ENCODE peak calls at places on chromosomes 13 and 19, in four cellular contexts. E is H1, B is HepG2, N is HCT116. S is an unnamed sample.

GRCh38 chr19:41563847-41564514 is 12.0 kb upstream of the CEACAM21 start:
- DNase-seq in E (no peak), N (no peak), B (no peak), S (no peak)

GRCh38 chr19:17755977-17756670 is 4.8 kb downstream of the FCHO1 start:
- DNase-seq in E (no peak), N (no peak), B (no peak), S (peak)

GRCh38 chr13:44449999-44450821 is 76.6 kb downstream of the SERP2 start:
- DNase-seq in B (peak), E (no peak), N (no peak), S (no peak)

GRCh38 chr19:35712529-35712909 is 5.3 kb upstream of the KMT2B start:
- DNase-seq in E (no peak), N (no peak), B (no peak), S (no peak)

GRCh38 chr13:44815507-44816074 is 173.7 kb downstream of the NUFIP1 start:
- DNase-seq in B (peak), E (peak), N (peak), S (no peak)

GRCh38 chr13:25943081-25943480 is 108.7 kb downstream of the SHISA2 start:
- DNase-seq in E (no peak), N (no peak), B (no peak), S (no peak)

GRCh38 chr13:67416047-67416925 is 186.2 kb upstream of the PCDH9 start:
- DNase-seq in B (peak), N (no peak), E (peak), S (no peak)

GRCh38 chr19:16023558-16023915 is 52.8 kb upstream of the TPM4 start:
- DNase-seq in E (no peak), B (no peak), N (no peak), S (no peak)

GRCh38 chr19:35936738-35937268 is 629 bp downstream of the LRFN3 start:
- DNase-seq in B (no peak), N (no peak), E (no peak), S (no peak)

GRCh38 chr19:13781547-13781946 is 7.3 kb downstream of the C19orf53 start:
- DNase-seq in E (no peak), N (peak), B (no peak), S (peak)

GRCh38 chr13:48235100-48235813 is 2.3 kb downstream of the ITM2B start:
- DNase-seq in B (no peak), N (no peak), E (no peak), S (no peak)

GRCh38 chr13:24650157-24650556 is 30.1 kb upstream of the ATP12A start:
- DNase-seq in E (no peak), B (no peak), N (no peak), S (no peak)

GRCh38 chr13:22506286-22506685 is 674.5 kb upstream of the SGCG start:
- DNase-seq in N (no peak), E (no peak), B (no peak), S (no peak)

GRCh38 chr13:46324976-46325375 is 62.1 kb downstream of the RUBCNL start:
- DNase-seq in E (no peak), B (no peak), N (no peak), S (no peak)

GRCh38 chr13:113840541-113841354 is 23.1 kb downstream of the GAS6 start:
- DNase-seq in N (no peak), B (no peak), E (no peak), S (no peak)

GRCh38 chr19:39154626-39155100 is 29.1 kb downstream of the PAK4 start:
- DNase-seq in B (no peak), N (peak), E (no peak), S (peak)

GRCh38 chr13:30864352-30865130 is 41.5 kb upstream of the MEDAG start:
- DNase-seq in E (no peak), N (no peak), B (no peak), S (no peak)

GRCh38 chr13:24233351-24233901 is 72.9 kb downstream of the SPATA13 start:
- DNase-seq in E (no peak), B (no peak), N (no peak), S (no peak)

GRCh38 chr13:39051157-39051556 is 12.9 kb downstream of the NHLRC3 start:
- DNase-seq in N (peak), E (no peak), B (peak), S (no peak)

GRCh38 chr19:17294051-17294891 is 9.0 kb downstream of the ABHD8 start:
- DNase-seq in N (no peak), B (no peak), E (no peak), S (peak)

GRCh38 chr13:31824705-31825512 is 85.6 kb downstream of the RXFP2 start:
- DNase-seq in E (no peak), B (no peak), N (no peak), S (no peak)

GRCh38 chr19:3653865-3654513 is 27.4 kb upstream of the CACTIN start:
- DNase-seq in N (no peak), B (no peak), E (no peak), S (peak)

GRCh38 chr13:26600345-26600761 is 42.9 kb downstream of the WASF3 start:
- DNase-seq in E (no peak), B (no peak), N (no peak), S (no peak)

GRCh38 chr13:75256922-75257321 is 225.0 kb downstream of the TBC1D4 start:
- DNase-seq in B (peak), E (no peak), N (no peak), S (no peak)

GRCh38 chr19:33514885-33515485 is 6.6 kb downstream of the PEPD start:
- DNase-seq in N (no peak), E (no peak), B (no peak), S (no peak)

GRCh38 chr13:51620165-51620983 is 36.1 kb downstream of the WDFY2 start:
- DNase-seq in E (no peak), B (peak), N (no peak), S (no peak)

GRCh38 chr19:55702131-55702627 is 27.2 kb downstream of the EPN1 start:
- DNase-seq in E (no peak), N (no peak), B (no peak), S (peak)

GRCh38 chr19:45901912-45902650 is at the start of gene MYPOP:
- DNase-seq in E (no peak), B (no peak), N (no peak), S (no peak)

GRCh38 chr13:109412232-109412935 is 374.0 kb downstream of the IRS2 start:
- DNase-seq in B (no peak), N (peak), E (peak), S (no peak)
- TF ChIP-seq FOSL1 in B (no peak), N (no peak), E (no peak), S (no peak)

GRCh38 chr13:73778242-73778864 is 355.9 kb downstream of the KLF12 start:
- DNase-seq in E (no peak), B (peak), N (no peak), S (no peak)
- TF ChIP-seq FOSL1 in E (no peak), B (no peak), N (no peak), S (no peak)

DNA sequence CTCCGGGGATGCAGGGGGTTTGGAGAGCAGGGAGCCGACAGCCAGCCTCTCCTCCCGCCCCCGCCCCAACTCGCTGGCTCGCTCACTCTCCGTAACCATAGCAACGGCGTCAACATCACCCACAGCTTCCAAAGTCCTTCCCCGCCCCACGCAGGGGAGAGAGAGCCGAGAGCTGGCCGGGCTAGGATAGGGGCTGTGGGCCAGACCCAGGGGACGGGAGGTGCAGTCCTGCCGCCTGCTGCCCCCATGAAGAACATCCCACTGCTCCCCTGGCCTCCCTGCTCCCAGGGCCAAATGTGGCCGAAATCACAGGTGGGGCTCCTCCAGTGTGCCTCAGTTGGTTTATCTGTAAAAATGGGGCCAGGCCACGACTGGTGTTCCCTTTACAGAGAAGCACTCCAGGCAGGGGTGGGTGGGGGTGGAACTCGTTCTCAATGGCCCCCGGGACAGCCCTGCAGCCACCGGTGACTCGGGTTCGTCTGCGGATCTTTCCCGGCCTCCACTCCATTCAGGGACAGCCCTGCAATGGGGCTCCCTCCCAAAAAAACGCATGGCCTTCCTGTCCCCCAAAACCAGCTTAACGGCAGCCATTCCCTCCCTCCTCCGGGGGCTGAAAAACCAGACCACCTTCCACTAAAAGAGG is 3.1 kb downstream of the KLF16 start:
- DNase-seq in B (peak), E (no peak), N (no peak), S (no peak)
- TF ChIP-seq FOSL1 in B (no peak), E (no peak), N (no peak), S (no peak)

DNA sequence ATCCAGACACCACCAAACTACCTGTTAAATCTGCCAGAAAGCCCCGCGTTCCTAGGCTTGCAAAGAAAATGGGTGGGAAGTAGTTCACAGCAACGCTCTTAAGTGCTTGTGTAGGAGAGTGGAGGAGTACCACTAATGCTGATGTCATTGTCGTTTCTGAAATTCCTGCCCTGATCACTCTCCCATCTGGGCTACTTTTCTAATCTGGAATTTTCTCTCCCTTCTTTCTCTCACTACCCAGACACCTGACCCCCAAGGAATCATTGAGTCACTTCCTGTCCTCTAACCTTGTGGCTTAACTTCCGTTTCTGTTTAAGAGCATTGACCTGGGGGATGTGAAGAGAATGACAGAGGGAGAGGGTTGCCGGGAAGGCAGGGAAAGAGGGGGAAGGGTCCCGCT is 98.7 kb downstream of the STARD13 start:
- DNase-seq in N (no peak), B (no peak), E (no peak), S (no peak)
- TF ChIP-seq FOSL1 in N (no peak), B (no peak), E (no peak), S (no peak)

GRCh38 chr19:4800591-4801081 is 9.1 kb downstream of the FEM1A start:
- DNase-seq in B (no peak), E (no peak), N (no peak), S (no peak)

GRCh38 chr19:4803736-4804695 is 12.5 kb downstream of the FEM1A start:
- DNase-seq in B (peak), E (peak), N (peak), S (peak)

GRCh38 chr19:4806384-4806783 is 14.8 kb downstream of the FEM1A start:
- DNase-seq in B (no peak), E (no peak), N (no peak), S (no peak)

GRCh38 chr19:4801085-4801619 is 9.6 kb downstream of the FEM1A start:
- DNase-seq in B (no peak), E (no peak), N (no peak), S (no peak)

DNA sequence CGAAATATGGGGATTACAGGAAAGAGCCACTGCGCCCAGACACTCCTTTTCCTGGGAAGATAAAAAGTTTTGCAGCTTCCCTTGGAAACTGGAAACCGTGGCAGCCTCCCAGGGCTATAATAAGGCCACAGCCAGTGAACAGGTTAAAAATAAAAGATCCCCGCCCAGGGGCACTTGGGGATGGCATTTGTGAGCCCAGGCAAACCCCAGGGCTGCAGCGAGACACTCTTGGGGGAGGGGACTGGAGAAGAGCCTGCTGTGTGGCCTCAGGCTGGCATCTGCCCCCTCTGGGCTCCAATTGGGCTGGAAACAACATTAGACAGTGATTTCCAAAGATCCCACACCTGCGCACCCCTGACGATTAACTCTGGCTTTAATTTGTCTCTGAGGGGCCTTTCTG is 11.2 kb downstream of the FEM1A start:
- DNase-seq in E (no peak), N (no peak), B (no peak), S (no peak)
- TF ChIP-seq FOSL1 in E (no peak), N (no peak), B (no peak), S (no peak)

GRCh38 chr13:19818223-19818842 is 35.6 kb upstream of the PSPC1 start:
- DNase-seq in E (peak), B (peak), N (peak), S (peak)
- TF ChIP-seq FOSL1 in E (no peak), B (no peak), N (no peak), S (no peak)